ENCODE peak calls at places on chromosome 1, in five cellular contexts. One of them, this sample, is unnamed. For H3K4me1, the result is how much of the 10 kb centered on the place peaks cover.

GRCh38 chr1:113055570-113055969 is 17.4 kb upstream of the LRIG2 start:
- DNase-seq in OCI-LY7: no peak
- DNase-seq in HepG2: no peak
- DNase-seq in PC-9: peak
- DNase-seq in endothelial cell of umbilical vein: no peak
- DNase-seq in this sample: no peak

GRCh38 chr1:204096931-204097330 is 24.0 kb downstream of the SOX13 start:
- DNase-seq in OCI-LY7: no peak
- DNase-seq in endothelial cell of umbilical vein: no peak
- DNase-seq in PC-9: no peak
- DNase-seq in HepG2: no peak
- DNase-seq in this sample: no peak

GRCh38 chr1:225707824-225708223 is 54.9 kb upstream of the ENAH start:
- DNase-seq in PC-9: no peak
- DNase-seq in HepG2: no peak
- DNase-seq in endothelial cell of umbilical vein: no peak
- DNase-seq in OCI-LY7: no peak
- DNase-seq in this sample: no peak

GRCh38 chr1:117362986-117363385 is 4.3 kb upstream of the MAN1A2 start:
- DNase-seq in OCI-LY7: no peak
- DNase-seq in endothelial cell of umbilical vein: no peak
- DNase-seq in PC-9: peak
- DNase-seq in HepG2: no peak
- DNase-seq in this sample: no peak

GRCh38 chr1:87973901-87974300 is 645.2 kb downstream of the LMO4 start:
- DNase-seq in OCI-LY7: no peak
- DNase-seq in endothelial cell of umbilical vein: no peak
- DNase-seq in PC-9: no peak
- DNase-seq in HepG2: no peak
- DNase-seq in this sample: no peak

GRCh38 chr1:82778612-82779011 is 977.9 kb downstream of the ADGRL2 start:
- DNase-seq in endothelial cell of umbilical vein: peak
- DNase-seq in HepG2: no peak
- DNase-seq in OCI-LY7: no peak
- DNase-seq in PC-9: no peak
- DNase-seq in this sample: no peak

GRCh38 chr1:22275626-22276395 is 132.9 kb upstream of the WNT4 start:
- DNase-seq in OCI-LY7: peak
- DNase-seq in HepG2: no peak
- DNase-seq in PC-9: peak
- DNase-seq in endothelial cell of umbilical vein: peak
- DNase-seq in this sample: peak

GRCh38 chr1:228530086-228530758 is 43.0 kb downstream of the RNF187 start:
- DNase-seq in endothelial cell of umbilical vein: no peak
- DNase-seq in OCI-LY7: no peak
- DNase-seq in PC-9: peak
- DNase-seq in HepG2: no peak
- DNase-seq in this sample: no peak

GRCh38 chr1:14413809-14414208 is 184.7 kb upstream of the KAZN start:
- DNase-seq in PC-9: no peak
- DNase-seq in HepG2: no peak
- DNase-seq in endothelial cell of umbilical vein: no peak
- DNase-seq in OCI-LY7: no peak
- DNase-seq in this sample: no peak

GRCh38 chr1:211527888-211528287 is 35.9 kb upstream of the RD3 start:
- DNase-seq in PC-9: no peak
- DNase-seq in endothelial cell of umbilical vein: peak
- DNase-seq in HepG2: no peak
- DNase-seq in OCI-LY7: peak
- DNase-seq in this sample: no peak
- H2AFZ ChIP-seq in PC-9: no peak
- H2AFZ ChIP-seq in endothelial cell of umbilical vein: peak
- H2AFZ ChIP-seq in HepG2: no peak
- H2AFZ ChIP-seq in OCI-LY7: peak
- H2AFZ ChIP-seq in this sample: no peak

GRCh38 chr1:196690582-196690981 is 38.7 kb downstream of the CFH start:
- DNase-seq in PC-9: no peak
- DNase-seq in endothelial cell of umbilical vein: no peak
- DNase-seq in HepG2: no peak
- DNase-seq in OCI-LY7: no peak
- DNase-seq in this sample: no peak
- H3K4me1 ChIP-seq in PC-9: under half
- H3K4me1 ChIP-seq in endothelial cell of umbilical vein: under half
- H3K4me1 ChIP-seq in HepG2: under half
- H3K4me1 ChIP-seq in OCI-LY7: under half
- H3K4me1 ChIP-seq in this sample: under half

DNA sequence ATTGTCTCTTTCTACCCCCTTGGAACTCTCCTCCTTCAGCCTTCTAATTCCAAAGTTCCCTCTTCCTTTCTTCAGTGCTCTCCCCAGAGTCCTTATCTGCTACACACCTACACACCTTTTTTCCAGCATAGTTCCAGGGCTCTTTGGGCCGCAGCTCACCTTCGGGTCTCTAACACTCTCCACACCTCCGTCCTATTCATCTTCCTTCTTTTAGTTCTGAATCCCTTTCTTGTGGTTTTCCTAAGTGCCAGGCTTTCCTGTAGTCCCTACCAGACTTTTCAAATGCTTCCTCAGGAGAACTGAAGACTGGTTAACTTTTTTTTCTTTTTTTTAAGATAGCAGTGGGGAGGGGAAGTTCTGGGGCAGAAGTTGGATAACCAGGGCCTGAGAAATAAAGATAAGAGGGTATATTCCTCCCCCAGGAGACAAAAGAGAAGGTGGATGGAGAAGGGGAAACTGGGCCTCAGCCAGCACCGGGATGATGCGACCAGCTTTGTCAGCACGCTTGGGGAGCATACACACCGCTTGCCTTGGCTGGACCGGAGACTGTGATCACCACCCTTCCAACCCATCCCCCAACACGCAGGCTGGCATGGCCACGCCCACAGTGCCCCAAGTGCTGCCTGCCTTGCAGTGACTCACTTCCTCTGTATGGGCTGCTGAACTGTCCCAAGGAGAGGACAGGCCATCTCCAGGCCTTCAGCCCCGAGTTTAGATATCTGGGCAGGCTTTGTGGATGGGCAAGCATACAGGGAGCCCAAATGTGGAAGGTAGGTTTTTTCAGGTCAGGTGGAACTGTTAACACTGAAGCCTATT is 2.5 kb upstream of the CERS2 start:
- DNase-seq in HepG2: peak
- DNase-seq in OCI-LY7: peak
- DNase-seq in endothelial cell of umbilical vein: peak
- DNase-seq in PC-9: peak
- DNase-seq in this sample: peak
- H3K4me3 ChIP-seq in HepG2: no peak
- H3K4me3 ChIP-seq in OCI-LY7: no peak
- H3K4me3 ChIP-seq in endothelial cell of umbilical vein: no peak
- H3K4me3 ChIP-seq in PC-9: peak
- H3K4me3 ChIP-seq in this sample: no peak

GRCh38 chr1:98205291-98206017 is 284.6 kb upstream of the DPYD start:
- DNase-seq in OCI-LY7: no peak
- DNase-seq in endothelial cell of umbilical vein: no peak
- DNase-seq in PC-9: peak
- DNase-seq in HepG2: no peak
- DNase-seq in this sample: no peak

GRCh38 chr1:98203461-98203860 is 282.6 kb upstream of the DPYD start:
- DNase-seq in endothelial cell of umbilical vein: no peak
- DNase-seq in HepG2: no peak
- DNase-seq in OCI-LY7: no peak
- DNase-seq in PC-9: no peak
- DNase-seq in this sample: no peak

GRCh38 chr1:98196012-98196411 is 275.2 kb upstream of the DPYD start:
- DNase-seq in endothelial cell of umbilical vein: no peak
- DNase-seq in HepG2: no peak
- DNase-seq in OCI-LY7: no peak
- DNase-seq in PC-9: no peak
- DNase-seq in this sample: no peak

GRCh38 chr1:98197356-98197755 is 276.5 kb upstream of the DPYD start:
- DNase-seq in endothelial cell of umbilical vein: no peak
- DNase-seq in HepG2: no peak
- DNase-seq in OCI-LY7: no peak
- DNase-seq in PC-9: no peak
- DNase-seq in this sample: no peak

GRCh38 chr1:98201640-98202039 is 280.8 kb upstream of the DPYD start:
- DNase-seq in endothelial cell of umbilical vein: no peak
- DNase-seq in OCI-LY7: no peak
- DNase-seq in PC-9: no peak
- DNase-seq in HepG2: no peak
- DNase-seq in this sample: no peak
- H2AFZ ChIP-seq in endothelial cell of umbilical vein: no peak
- H2AFZ ChIP-seq in OCI-LY7: no peak
- H2AFZ ChIP-seq in PC-9: peak
- H2AFZ ChIP-seq in HepG2: no peak
- H2AFZ ChIP-seq in this sample: no peak

DNA sequence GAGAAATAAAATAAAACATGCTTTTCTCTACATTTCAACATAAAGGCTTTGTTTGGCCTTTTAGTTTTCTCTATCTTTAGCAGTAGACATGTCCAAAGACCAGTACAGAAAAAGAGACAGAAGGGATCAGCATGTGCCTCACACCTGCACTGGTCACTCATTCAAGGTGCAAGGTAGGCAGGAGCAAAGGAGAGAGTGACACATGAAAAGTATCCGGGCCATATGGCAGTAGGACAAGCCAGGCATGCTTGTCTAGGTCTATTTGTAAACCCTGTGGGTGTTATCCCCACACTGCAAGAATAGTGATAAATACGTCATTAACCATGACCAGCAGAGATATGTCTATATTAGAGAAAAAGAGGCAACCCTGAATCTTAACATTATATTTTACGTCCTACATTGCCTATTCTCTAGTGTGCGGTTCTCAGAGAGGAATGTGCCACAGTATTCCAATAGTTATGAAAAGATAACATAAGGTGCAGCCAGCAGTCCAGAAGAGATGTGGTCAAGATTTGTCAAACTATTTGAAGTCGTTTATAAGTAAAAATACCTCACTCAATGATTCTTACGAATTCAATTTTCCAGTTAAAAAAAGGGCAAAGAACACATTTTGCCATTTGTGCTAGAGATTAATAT is 32.1 kb downstream of the PRRX1 start:
- DNase-seq in OCI-LY7: no peak
- DNase-seq in endothelial cell of umbilical vein: no peak
- DNase-seq in PC-9: no peak
- DNase-seq in HepG2: no peak
- DNase-seq in this sample: no peak
- H3K4me1 ChIP-seq in OCI-LY7: under half
- H3K4me1 ChIP-seq in endothelial cell of umbilical vein: under half
- H3K4me1 ChIP-seq in PC-9: under half
- H3K4me1 ChIP-seq in HepG2: under half
- H3K4me1 ChIP-seq in this sample: under half

This sample was measured in DND-41.